ENCODE peak calls at places on chromosomes 13 and 19, in four cellular contexts. M, W, B and J are unnamed samples.

GRCh38 chr13:27424246-27425150 is at the start of gene GTF3A:
- DNase-seq in M (peak; percentile 82), B (peak; percentile 92), W (peak; percentile 85), J (peak; percentile 71)

GRCh38 chr19:28523619-28524018 is 689.3 kb downstream of the UQCRFS1 start:
- DNase-seq in B (no peak), W (no peak), M (no peak), J (no peak)

GRCh38 chr19:29724102-29724641 is 9.1 kb upstream of the C19orf12 start:
- DNase-seq in M (peak; percentile 5), B (no peak), W (no peak), J (no peak)

GRCh38 chr13:97165527-97166425 is 56.4 kb upstream of the MBNL2 start:
- DNase-seq in W (peak; percentile 56), B (no peak), M (no peak), J (no peak)

GRCh38 chr19:1251233-1251502 is 2.8 kb downstream of the MIDN start:
- DNase-seq in B (peak; percentile 75), M (peak; percentile 68), W (peak; percentile 86), J (no peak)

GRCh38 chr19:3979289-3979673 is 6.0 kb downstream of the EEF2 start:
- DNase-seq in B (no peak), M (no peak), W (no peak), J (no peak)

GRCh38 chr13:112954488-112955270 is 14.3 kb upstream of the MCF2L start:
- DNase-seq in B (no peak), M (no peak), W (no peak), J (no peak)

GRCh38 chr19:47735131-47735530 is 10.2 kb upstream of the NOP53 start:
- DNase-seq in B (no peak), M (no peak), W (no peak), J (no peak)

GRCh38 chr13:50539791-50540530 is 303.5 kb downstream of the DLEU7 start:
- DNase-seq in W (no peak), M (no peak), B (no peak), J (no peak)

GRCh38 chr19:35310811-35311465 is 18.0 kb upstream of the CD22 start:
- DNase-seq in W (no peak), B (peak; percentile 18), M (no peak), J (no peak)

GRCh38 chr19:11377756-11378155 is 3.3 kb downstream of the SWSAP1 start:
- DNase-seq in B (no peak), W (no peak), M (peak; percentile 37), J (no peak)

GRCh38 chr19:2846180-2846935 is 5.1 kb downstream of the ZNF555 start:
- DNase-seq in W (no peak), B (no peak), M (no peak), J (no peak)

GRCh38 chr19:23002690-23003422 is at the start of gene ZNF728:
- DNase-seq in M (no peak), W (no peak), B (peak; percentile 20), J (no peak)

GRCh38 chr19:1534972-1535371 is 11.1 kb downstream of the PLK5 start:
- DNase-seq in M (no peak), B (no peak), W (no peak), J (no peak)

GRCh38 chr13:51663980-51664957 is 80.0 kb downstream of the WDFY2 start:
- DNase-seq in B (no peak), W (no peak), M (no peak), J (no peak)

GRCh38 chr19:55088543-55089265 is 13.0 kb downstream of the EPS8L1 start:
- DNase-seq in B (peak; percentile 88), W (peak; percentile 71), M (peak; percentile 43), J (no peak)

GRCh38 chr19:39112338-39112890 is 13.2 kb upstream of the PAK4 start:
- DNase-seq in W (peak; percentile 96), B (no peak), M (no peak), J (no peak)

GRCh38 chr19:18465214-18465963 is 27.5 kb upstream of the ISYNA1 start:
- DNase-seq in B (no peak), W (no peak), M (no peak), J (no peak)

GRCh38 chr13:59483441-59484116 is 680.1 kb downstream of the DIAPH3 start:
- DNase-seq in B (no peak), W (no peak), M (peak; percentile 17), J (no peak)

GRCh38 chr19:18672606-18673337 is 10.7 kb upstream of the CRTC1 start:
- DNase-seq in W (peak; percentile 39), B (no peak), M (peak; percentile 50), J (no peak)

GRCh38 chr13:71870036-71870435 is 3.0 kb upstream of the DACH1 start:
- DNase-seq in W (no peak), B (no peak), M (no peak), J (no peak)

GRCh38 chr13:49714757-49715156 is 23.5 kb upstream of the EBPL start:
- DNase-seq in W (no peak), B (no peak), M (no peak), J (no peak)

GRCh38 chr13:49351871-49352270 is 92.0 kb downstream of the CAB39L start:
- DNase-seq in B (no peak), M (peak; percentile 94), W (no peak), J (no peak)

GRCh38 chr19:10625003-10625761 is at the start of gene SLC44A2:
- DNase-seq in W (no peak), B (peak; percentile 21), M (peak; percentile 35), J (no peak)

GRCh38 chr19:3045885-3046603 is 16.3 kb downstream of the TLE5 start:
- DNase-seq in W (no peak), M (no peak), B (no peak), J (no peak)

GRCh38 chr13:75480691-75481175 is 1.2 kb downstream of the TBC1D4 start:
- DNase-seq in W (peak; percentile 59), M (peak; percentile 37), B (peak; percentile 15), J (no peak)

DNA sequence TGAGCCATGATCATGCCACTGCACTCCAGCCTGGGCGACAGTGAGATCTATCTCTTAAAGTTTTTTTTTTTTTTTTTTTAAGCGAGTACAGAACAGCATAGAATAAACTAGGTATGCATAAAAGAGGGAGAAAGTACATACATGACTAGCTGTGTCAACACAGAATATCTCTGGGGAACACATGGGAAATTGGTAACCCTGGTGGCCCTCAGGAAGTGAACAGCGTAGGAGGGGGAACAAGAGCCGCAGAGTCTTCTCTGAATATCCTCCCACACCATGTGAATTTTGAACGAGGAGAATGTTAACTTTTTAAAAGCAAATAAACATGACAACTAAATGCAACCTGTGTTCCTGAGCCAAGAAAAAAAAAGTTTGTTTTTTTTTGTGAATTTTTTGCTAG is 15.2 kb downstream of the PHLDB3 start:
- DNase-seq in B (no peak), M (no peak), W (no peak), J (peak; percentile 44)
- TF ChIP-seq ELK1 in B (no peak), M (no peak), W (no peak), J (no peak)

DNA sequence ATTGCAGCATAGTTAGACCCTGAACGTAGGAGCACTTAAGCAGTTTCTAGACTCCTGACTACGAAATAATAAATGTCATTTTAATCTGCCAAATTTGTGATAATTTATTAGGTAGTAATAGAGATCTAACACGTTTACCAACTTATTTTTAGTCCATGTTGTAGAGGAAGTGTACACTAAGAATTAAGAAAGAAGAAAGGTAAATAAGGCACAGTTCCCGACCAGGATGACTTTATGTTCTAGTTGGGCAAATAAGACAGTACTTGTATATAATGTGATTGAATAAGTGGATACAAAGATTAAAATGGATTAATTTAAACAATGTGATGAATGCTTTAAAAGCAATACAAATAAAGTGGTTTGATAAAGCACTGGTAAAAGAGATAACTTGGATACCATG is 1306.2 kb upstream of the PCDH20 start:
- DNase-seq in M (no peak), W (no peak), B (no peak), J (no peak)
- TF ChIP-seq ELK1 in M (no peak), W (no peak), B (no peak), J (no peak)

GRCh38 chr13:25980255-25980654 is 71.6 kb downstream of the SHISA2 start:
- DNase-seq in M (peak; percentile 3), W (peak; percentile 22), B (peak; percentile 12), J (no peak)
- TF ChIP-seq ELK1 in M (no peak), W (no peak), B (no peak), J (no peak)

GRCh38 chr13:89740994-89741678 is 1606.4 kb upstream of the MIR17HG start:
- DNase-seq in B (no peak), M (no peak), W (no peak), J (no peak)
- TF ChIP-seq ELK1 in B (no peak), M (no peak), W (no peak), J (no peak)

GRCh38 chr13:48123827-48124226 is 28.9 kb upstream of the MED4 start:
- DNase-seq in B (no peak), M (no peak), W (no peak), J (no peak)

GRCh38 chr13:48118025-48118424 is 23.1 kb upstream of the MED4 start:
- DNase-seq in B (no peak), M (no peak), W (no peak), J (no peak)

GRCh38 chr13:48120246-48120645 is 25.3 kb upstream of the MED4 start:
- DNase-seq in W (no peak), B (no peak), M (no peak), J (no peak)

GRCh38 chr13:48125794-48126228 is 30.9 kb upstream of the MED4 start:
- DNase-seq in B (no peak), W (no peak), M (no peak), J (no peak)

GRCh38 chr13:48121733-48122132 is 26.8 kb upstream of the MED4 start:
- DNase-seq in B (no peak), W (no peak), M (no peak), J (no peak)
- TF ChIP-seq ELK1 in B (no peak), W (no peak), M (no peak), J (no peak)

DNA sequence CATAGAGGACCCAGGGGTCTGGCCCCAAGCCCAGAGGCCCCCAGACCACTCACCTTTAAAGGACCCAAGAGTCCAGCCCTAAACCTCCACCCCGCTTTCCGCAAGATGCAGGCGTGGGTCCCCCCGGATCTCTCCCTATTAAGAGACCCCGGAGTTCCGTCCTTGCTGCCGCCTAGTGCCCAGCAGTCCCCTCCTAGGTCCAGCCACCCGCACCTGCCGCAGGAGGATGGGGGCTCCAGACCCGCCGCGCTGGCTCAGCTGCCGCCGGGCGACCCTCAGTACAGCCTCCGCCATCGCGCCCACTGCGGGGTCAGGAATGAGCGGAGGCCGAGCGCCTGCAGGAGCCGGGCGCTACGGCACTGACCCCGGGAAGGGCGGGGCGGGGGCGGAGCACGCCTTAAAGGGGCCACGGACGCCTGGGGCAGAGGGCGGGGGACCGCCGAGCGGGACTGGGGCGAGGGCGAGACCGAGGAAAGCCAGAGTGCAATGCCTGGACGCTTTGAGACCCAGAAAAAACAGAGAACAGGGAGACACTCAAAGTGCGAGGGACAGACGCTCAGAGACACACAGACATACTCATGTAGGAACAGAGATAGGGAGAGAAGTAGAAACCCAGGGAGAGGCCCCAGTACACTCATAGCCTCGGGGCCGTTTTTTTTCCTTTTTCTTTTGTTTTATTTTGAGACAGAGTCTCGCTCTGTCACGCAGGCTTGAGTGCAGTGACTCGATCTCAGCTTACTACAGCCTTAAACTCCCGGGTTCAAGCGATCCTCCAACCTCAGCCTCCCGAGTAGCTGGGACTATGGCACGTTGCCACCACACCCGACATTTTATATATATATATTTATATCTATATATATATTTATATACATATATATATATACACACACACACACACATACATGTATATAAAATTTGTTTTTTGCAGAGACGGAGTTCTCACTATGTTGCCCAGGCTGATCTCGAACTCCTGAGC is at the start of gene ETHE1:
- DNase-seq in B (peak; percentile 90), M (peak; percentile 31), W (peak; percentile 62), J (no peak)
- TF ChIP-seq ELK1 in B (no peak), M (no peak), W (no peak), J (no peak)